ENCODE peak calls at places on chromosomes 6 and 20, in six cellular contexts. One of them, this sample, is unnamed.

GRCh38 chr6:141635621-141636020 is 497.1 kb upstream of the GJE1 start:
- DNase-seq in activated naive CD4-positive, alpha-beta T cell: no peak
- DNase-seq in GM19239: no peak
- DNase-seq in activated CD4-positive, alpha-beta T cell treated with anti-CD3 and anti-CD28 coated beads, Interleukin-2, amount 50 U/mL, for 1 hour: no peak
- DNase-seq in stimulated activated CD4-positive, alpha-beta T cell treated with anti-CD3 and anti-CD28 coated beads, Interleukin-2, amount 100 ng/mL, for 24 hours: no peak
- DNase-seq in ACHN: no peak
- DNase-seq in this sample: no peak

GRCh38 chr6:15824851-15825250 is 162.0 kb upstream of the DTNBP1 start:
- DNase-seq in stimulated activated CD4-positive, alpha-beta T cell treated with anti-CD3 and anti-CD28 coated beads, Interleukin-2, amount 100 ng/mL, for 24 hours: no peak
- DNase-seq in activated naive CD4-positive, alpha-beta T cell: no peak
- DNase-seq in ACHN: no peak
- DNase-seq in GM19239: no peak
- DNase-seq in activated CD4-positive, alpha-beta T cell treated with anti-CD3 and anti-CD28 coated beads, Interleukin-2, amount 50 U/mL, for 1 hour: no peak
- DNase-seq in this sample: no peak

GRCh38 chr6:7108964-7109836 is 1.4 kb downstream of the RREB1 start:
- DNase-seq in activated naive CD4-positive, alpha-beta T cell: no peak
- DNase-seq in GM19239: no peak
- DNase-seq in stimulated activated CD4-positive, alpha-beta T cell treated with anti-CD3 and anti-CD28 coated beads, Interleukin-2, amount 100 ng/mL, for 24 hours: peak
- DNase-seq in activated CD4-positive, alpha-beta T cell treated with anti-CD3 and anti-CD28 coated beads, Interleukin-2, amount 50 U/mL, for 1 hour: peak
- DNase-seq in ACHN: peak
- DNase-seq in this sample: peak

GRCh38 chr6:3389390-3390167 is 67.3 kb downstream of the SLC22A23 start:
- DNase-seq in GM19239: no peak
- DNase-seq in ACHN: no peak
- DNase-seq in activated CD4-positive, alpha-beta T cell treated with anti-CD3 and anti-CD28 coated beads, Interleukin-2, amount 50 U/mL, for 1 hour: no peak
- DNase-seq in stimulated activated CD4-positive, alpha-beta T cell treated with anti-CD3 and anti-CD28 coated beads, Interleukin-2, amount 100 ng/mL, for 24 hours: no peak
- DNase-seq in activated naive CD4-positive, alpha-beta T cell: no peak
- DNase-seq in this sample: no peak

GRCh38 chr6:84536914-84537638 is 227.3 kb downstream of the TBX18 start:
- DNase-seq in GM19239: no peak
- DNase-seq in activated CD4-positive, alpha-beta T cell treated with anti-CD3 and anti-CD28 coated beads, Interleukin-2, amount 50 U/mL, for 1 hour: no peak
- DNase-seq in stimulated activated CD4-positive, alpha-beta T cell treated with anti-CD3 and anti-CD28 coated beads, Interleukin-2, amount 100 ng/mL, for 24 hours: no peak
- DNase-seq in activated naive CD4-positive, alpha-beta T cell: no peak
- DNase-seq in ACHN: no peak
- DNase-seq in this sample: no peak

GRCh38 chr6:33634203-33634727 is 13.1 kb downstream of the ITPR3 start:
- DNase-seq in GM19239: no peak
- DNase-seq in activated naive CD4-positive, alpha-beta T cell: no peak
- DNase-seq in stimulated activated CD4-positive, alpha-beta T cell treated with anti-CD3 and anti-CD28 coated beads, Interleukin-2, amount 100 ng/mL, for 24 hours: no peak
- DNase-seq in activated CD4-positive, alpha-beta T cell treated with anti-CD3 and anti-CD28 coated beads, Interleukin-2, amount 50 U/mL, for 1 hour: no peak
- DNase-seq in ACHN: no peak
- DNase-seq in this sample: no peak

GRCh38 chr20:43938932-43939761 is 24.5 kb downstream of the TOX2 start:
- DNase-seq in GM19239: no peak
- DNase-seq in activated CD4-positive, alpha-beta T cell treated with anti-CD3 and anti-CD28 coated beads, Interleukin-2, amount 50 U/mL, for 1 hour: no peak
- DNase-seq in ACHN: peak
- DNase-seq in stimulated activated CD4-positive, alpha-beta T cell treated with anti-CD3 and anti-CD28 coated beads, Interleukin-2, amount 100 ng/mL, for 24 hours: no peak
- DNase-seq in activated naive CD4-positive, alpha-beta T cell: no peak
- DNase-seq in this sample: peak

GRCh38 chr6:71181565-71181964 is 107.0 kb upstream of the OGFRL1 start:
- DNase-seq in GM19239: no peak
- DNase-seq in activated naive CD4-positive, alpha-beta T cell: no peak
- DNase-seq in activated CD4-positive, alpha-beta T cell treated with anti-CD3 and anti-CD28 coated beads, Interleukin-2, amount 50 U/mL, for 1 hour: no peak
- DNase-seq in stimulated activated CD4-positive, alpha-beta T cell treated with anti-CD3 and anti-CD28 coated beads, Interleukin-2, amount 100 ng/mL, for 24 hours: no peak
- DNase-seq in ACHN: peak
- DNase-seq in this sample: peak

GRCh38 chr20:56788041-56788670 is 159.1 kb downstream of the TFAP2C start:
- DNase-seq in ACHN: peak
- DNase-seq in GM19239: no peak
- DNase-seq in activated naive CD4-positive, alpha-beta T cell: no peak
- DNase-seq in stimulated activated CD4-positive, alpha-beta T cell treated with anti-CD3 and anti-CD28 coated beads, Interleukin-2, amount 100 ng/mL, for 24 hours: no peak
- DNase-seq in activated CD4-positive, alpha-beta T cell treated with anti-CD3 and anti-CD28 coated beads, Interleukin-2, amount 50 U/mL, for 1 hour: no peak
- DNase-seq in this sample: peak

GRCh38 chr20:63124782-63125580 is 91.0 kb downstream of the YTHDF1 start:
- DNase-seq in ACHN: no peak
- DNase-seq in activated naive CD4-positive, alpha-beta T cell: no peak
- DNase-seq in stimulated activated CD4-positive, alpha-beta T cell treated with anti-CD3 and anti-CD28 coated beads, Interleukin-2, amount 100 ng/mL, for 24 hours: no peak
- DNase-seq in GM19239: no peak
- DNase-seq in activated CD4-positive, alpha-beta T cell treated with anti-CD3 and anti-CD28 coated beads, Interleukin-2, amount 50 U/mL, for 1 hour: no peak
- DNase-seq in this sample: no peak

GRCh38 chr6:157760589-157761330 is 62.3 kb upstream of the SNX9 start:
- DNase-seq in GM19239: no peak
- DNase-seq in ACHN: peak
- DNase-seq in stimulated activated CD4-positive, alpha-beta T cell treated with anti-CD3 and anti-CD28 coated beads, Interleukin-2, amount 100 ng/mL, for 24 hours: peak
- DNase-seq in activated naive CD4-positive, alpha-beta T cell: no peak
- DNase-seq in activated CD4-positive, alpha-beta T cell treated with anti-CD3 and anti-CD28 coated beads, Interleukin-2, amount 50 U/mL, for 1 hour: peak
- DNase-seq in this sample: no peak

GRCh38 chr20:21704408-21705385 is 767 bp upstream of the PAX1 start:
- DNase-seq in stimulated activated CD4-positive, alpha-beta T cell treated with anti-CD3 and anti-CD28 coated beads, Interleukin-2, amount 100 ng/mL, for 24 hours: no peak
- DNase-seq in activated naive CD4-positive, alpha-beta T cell: no peak
- DNase-seq in GM19239: no peak
- DNase-seq in activated CD4-positive, alpha-beta T cell treated with anti-CD3 and anti-CD28 coated beads, Interleukin-2, amount 50 U/mL, for 1 hour: no peak
- DNase-seq in ACHN: no peak
- DNase-seq in this sample: no peak

GRCh38 chr6:40391851-40392595 is 195.1 kb downstream of the LRFN2 start:
- DNase-seq in activated naive CD4-positive, alpha-beta T cell: no peak
- DNase-seq in ACHN: no peak
- DNase-seq in stimulated activated CD4-positive, alpha-beta T cell treated with anti-CD3 and anti-CD28 coated beads, Interleukin-2, amount 100 ng/mL, for 24 hours: peak
- DNase-seq in GM19239: no peak
- DNase-seq in activated CD4-positive, alpha-beta T cell treated with anti-CD3 and anti-CD28 coated beads, Interleukin-2, amount 50 U/mL, for 1 hour: no peak
- DNase-seq in this sample: no peak

GRCh38 chr20:43963872-43964791 is 49.5 kb downstream of the TOX2 start:
- DNase-seq in activated naive CD4-positive, alpha-beta T cell: no peak
- DNase-seq in stimulated activated CD4-positive, alpha-beta T cell treated with anti-CD3 and anti-CD28 coated beads, Interleukin-2, amount 100 ng/mL, for 24 hours: peak
- DNase-seq in activated CD4-positive, alpha-beta T cell treated with anti-CD3 and anti-CD28 coated beads, Interleukin-2, amount 50 U/mL, for 1 hour: peak
- DNase-seq in ACHN: no peak
- DNase-seq in GM19239: no peak
- DNase-seq in this sample: no peak

GRCh38 chr6:158798311-158798710 is 20.9 kb downstream of the EZR start:
- DNase-seq in activated CD4-positive, alpha-beta T cell treated with anti-CD3 and anti-CD28 coated beads, Interleukin-2, amount 50 U/mL, for 1 hour: no peak
- DNase-seq in stimulated activated CD4-positive, alpha-beta T cell treated with anti-CD3 and anti-CD28 coated beads, Interleukin-2, amount 100 ng/mL, for 24 hours: no peak
- DNase-seq in ACHN: no peak
- DNase-seq in activated naive CD4-positive, alpha-beta T cell: no peak
- DNase-seq in GM19239: no peak
- DNase-seq in this sample: no peak

GRCh38 chr6:161651949-161652348 is 378.1 kb upstream of the AGPAT4 start:
- DNase-seq in activated CD4-positive, alpha-beta T cell treated with anti-CD3 and anti-CD28 coated beads, Interleukin-2, amount 50 U/mL, for 1 hour: no peak
- DNase-seq in ACHN: no peak
- DNase-seq in activated naive CD4-positive, alpha-beta T cell: no peak
- DNase-seq in GM19239: no peak
- DNase-seq in stimulated activated CD4-positive, alpha-beta T cell treated with anti-CD3 and anti-CD28 coated beads, Interleukin-2, amount 100 ng/mL, for 24 hours: no peak
- DNase-seq in this sample: no peak

GRCh38 chr6:35487653-35488516 is 9.0 kb downstream of the TEAD3 start:
- DNase-seq in stimulated activated CD4-positive, alpha-beta T cell treated with anti-CD3 and anti-CD28 coated beads, Interleukin-2, amount 100 ng/mL, for 24 hours: no peak
- DNase-seq in activated CD4-positive, alpha-beta T cell treated with anti-CD3 and anti-CD28 coated beads, Interleukin-2, amount 50 U/mL, for 1 hour: no peak
- DNase-seq in GM19239: no peak
- DNase-seq in ACHN: no peak
- DNase-seq in activated naive CD4-positive, alpha-beta T cell: no peak
- DNase-seq in this sample: no peak

GRCh38 chr20:18087054-18087453 is 29.3 kb upstream of the OVOL2 start:
- DNase-seq in activated CD4-positive, alpha-beta T cell treated with anti-CD3 and anti-CD28 coated beads, Interleukin-2, amount 50 U/mL, for 1 hour: no peak
- DNase-seq in activated naive CD4-positive, alpha-beta T cell: no peak
- DNase-seq in GM19239: no peak
- DNase-seq in ACHN: no peak
- DNase-seq in stimulated activated CD4-positive, alpha-beta T cell treated with anti-CD3 and anti-CD28 coated beads, Interleukin-2, amount 100 ng/mL, for 24 hours: no peak
- DNase-seq in this sample: no peak

GRCh38 chr6:143290206-143290605 is 160.3 kb downstream of the ADAT2 start:
- DNase-seq in activated naive CD4-positive, alpha-beta T cell: no peak
- DNase-seq in stimulated activated CD4-positive, alpha-beta T cell treated with anti-CD3 and anti-CD28 coated beads, Interleukin-2, amount 100 ng/mL, for 24 hours: no peak
- DNase-seq in ACHN: no peak
- DNase-seq in activated CD4-positive, alpha-beta T cell treated with anti-CD3 and anti-CD28 coated beads, Interleukin-2, amount 50 U/mL, for 1 hour: no peak
- DNase-seq in GM19239: no peak
- DNase-seq in this sample: no peak

GRCh38 chr20:63702751-63703470 is 4.9 kb downstream of the ARFRP1 start:
- DNase-seq in GM19239: no peak
- DNase-seq in activated naive CD4-positive, alpha-beta T cell: no peak
- DNase-seq in stimulated activated CD4-positive, alpha-beta T cell treated with anti-CD3 and anti-CD28 coated beads, Interleukin-2, amount 100 ng/mL, for 24 hours: no peak
- DNase-seq in activated CD4-positive, alpha-beta T cell treated with anti-CD3 and anti-CD28 coated beads, Interleukin-2, amount 50 U/mL, for 1 hour: no peak
- DNase-seq in ACHN: no peak
- DNase-seq in this sample: no peak

GRCh38 chr6:18234564-18234963 is 29.8 kb downstream of the DEK start:
- DNase-seq in activated CD4-positive, alpha-beta T cell treated with anti-CD3 and anti-CD28 coated beads, Interleukin-2, amount 50 U/mL, for 1 hour: no peak
- DNase-seq in activated naive CD4-positive, alpha-beta T cell: no peak
- DNase-seq in stimulated activated CD4-positive, alpha-beta T cell treated with anti-CD3 and anti-CD28 coated beads, Interleukin-2, amount 100 ng/mL, for 24 hours: no peak
- DNase-seq in ACHN: no peak
- DNase-seq in GM19239: no peak
- DNase-seq in this sample: no peak

GRCh38 chr20:12331236-12331635 is 413.5 kb downstream of the BTBD3 start:
- DNase-seq in ACHN: no peak
- DNase-seq in activated naive CD4-positive, alpha-beta T cell: no peak
- DNase-seq in GM19239: no peak
- DNase-seq in stimulated activated CD4-positive, alpha-beta T cell treated with anti-CD3 and anti-CD28 coated beads, Interleukin-2, amount 100 ng/mL, for 24 hours: no peak
- DNase-seq in activated CD4-positive, alpha-beta T cell treated with anti-CD3 and anti-CD28 coated beads, Interleukin-2, amount 50 U/mL, for 1 hour: no peak
- DNase-seq in this sample: no peak

GRCh38 chr20:38225900-38226263 is 34.7 kb downstream of the KIAA1755 start:
- DNase-seq in ACHN: no peak
- DNase-seq in stimulated activated CD4-positive, alpha-beta T cell treated with anti-CD3 and anti-CD28 coated beads, Interleukin-2, amount 100 ng/mL, for 24 hours: no peak
- DNase-seq in activated naive CD4-positive, alpha-beta T cell: no peak
- DNase-seq in GM19239: no peak
- DNase-seq in activated CD4-positive, alpha-beta T cell treated with anti-CD3 and anti-CD28 coated beads, Interleukin-2, amount 50 U/mL, for 1 hour: no peak
- DNase-seq in this sample: no peak

GRCh38 chr6:133240511-133241087 is 558 bp upstream of the EYA4 start:
- DNase-seq in activated CD4-positive, alpha-beta T cell treated with anti-CD3 and anti-CD28 coated beads, Interleukin-2, amount 50 U/mL, for 1 hour: no peak
- DNase-seq in activated naive CD4-positive, alpha-beta T cell: no peak
- DNase-seq in stimulated activated CD4-positive, alpha-beta T cell treated with anti-CD3 and anti-CD28 coated beads, Interleukin-2, amount 100 ng/mL, for 24 hours: no peak
- DNase-seq in GM19239: no peak
- DNase-seq in ACHN: no peak
- DNase-seq in this sample: no peak

GRCh38 chr6:25590986-25591385 is 61.0 kb upstream of the SCGN start:
- DNase-seq in stimulated activated CD4-positive, alpha-beta T cell treated with anti-CD3 and anti-CD28 coated beads, Interleukin-2, amount 100 ng/mL, for 24 hours: no peak
- DNase-seq in activated CD4-positive, alpha-beta T cell treated with anti-CD3 and anti-CD28 coated beads, Interleukin-2, amount 50 U/mL, for 1 hour: no peak
- DNase-seq in activated naive CD4-positive, alpha-beta T cell: no peak
- DNase-seq in GM19239: no peak
- DNase-seq in ACHN: no peak
- DNase-seq in this sample: no peak

GRCh38 chr6:128487055-128487454 is 33.3 kb downstream of the PTPRK start:
- DNase-seq in activated naive CD4-positive, alpha-beta T cell: no peak
- DNase-seq in GM19239: no peak
- DNase-seq in ACHN: no peak
- DNase-seq in stimulated activated CD4-positive, alpha-beta T cell treated with anti-CD3 and anti-CD28 coated beads, Interleukin-2, amount 100 ng/mL, for 24 hours: no peak
- DNase-seq in activated CD4-positive, alpha-beta T cell treated with anti-CD3 and anti-CD28 coated beads, Interleukin-2, amount 50 U/mL, for 1 hour: no peak
- DNase-seq in this sample: no peak

GRCh38 chr6:86856937-86857563 is 80.3 kb upstream of the HTR1E start:
- DNase-seq in activated CD4-positive, alpha-beta T cell treated with anti-CD3 and anti-CD28 coated beads, Interleukin-2, amount 50 U/mL, for 1 hour: peak
- DNase-seq in GM19239: no peak
- DNase-seq in activated naive CD4-positive, alpha-beta T cell: no peak
- DNase-seq in stimulated activated CD4-positive, alpha-beta T cell treated with anti-CD3 and anti-CD28 coated beads, Interleukin-2, amount 100 ng/mL, for 24 hours: peak
- DNase-seq in ACHN: peak
- DNase-seq in this sample: peak

GRCh38 chr6:118825661-118826060 is 68.3 kb upstream of the ASF1A start:
- DNase-seq in activated naive CD4-positive, alpha-beta T cell: no peak
- DNase-seq in stimulated activated CD4-positive, alpha-beta T cell treated with anti-CD3 and anti-CD28 coated beads, Interleukin-2, amount 100 ng/mL, for 24 hours: no peak
- DNase-seq in ACHN: no peak
- DNase-seq in GM19239: no peak
- DNase-seq in activated CD4-positive, alpha-beta T cell treated with anti-CD3 and anti-CD28 coated beads, Interleukin-2, amount 50 U/mL, for 1 hour: no peak
- DNase-seq in this sample: no peak

GRCh38 chr20:46214831-46215488 is 93.3 kb downstream of the CDH22 start:
- DNase-seq in activated naive CD4-positive, alpha-beta T cell: no peak
- DNase-seq in activated CD4-positive, alpha-beta T cell treated with anti-CD3 and anti-CD28 coated beads, Interleukin-2, amount 50 U/mL, for 1 hour: no peak
- DNase-seq in stimulated activated CD4-positive, alpha-beta T cell treated with anti-CD3 and anti-CD28 coated beads, Interleukin-2, amount 100 ng/mL, for 24 hours: no peak
- DNase-seq in GM19239: no peak
- DNase-seq in ACHN: no peak
- DNase-seq in this sample: no peak

This sample was measured in NCI-H460.